ENCODE peak calls at places on chromosomes 12 and 14, in four cellular contexts. R, V, N and T are unnamed samples.

GRCh38 chr14:23306412-23307145 is at the start of gene BCL2L2:
- DNase-seq in R (peak), V (no peak), N (no peak), T (peak)

GRCh38 chr14:92503756-92504491 is 9.7 kb upstream of the RIN3 start:
- DNase-seq in R (peak), V (no peak), N (no peak), T (no peak)

GRCh38 chr14:55237999-55238680 is 33.1 kb upstream of the FBXO34 start:
- DNase-seq in R (peak), V (no peak), N (no peak), T (no peak)

GRCh38 chr14:94679941-94680340 is 67.8 kb downstream of the SERPINA3 start:
- DNase-seq in R (no peak), V (no peak), N (no peak), T (no peak)

GRCh38 chr14:99632410-99633035 is 12.4 kb upstream of the HHIPL1 start:
- DNase-seq in R (no peak), V (no peak), N (no peak), T (no peak)

GRCh38 chr14:98576463-98576862 is 695.5 kb downstream of the BCL11B start:
- DNase-seq in R (no peak), V (no peak), N (no peak), T (no peak)

GRCh38 chr14:104595116-104595675 is 9.4 kb downstream of the TMEM179 start:
- DNase-seq in R (no peak), V (no peak), N (no peak), T (no peak)

GRCh38 chr12:16857456-16857923 is 251.5 kb upstream of the LMO3 start:
- DNase-seq in R (no peak), V (no peak), N (no peak), T (no peak)

GRCh38 chr14:74620497-74620921 is 8.5 kb upstream of the LTBP2 start:
- DNase-seq in R (peak), V (peak), N (no peak), T (no peak)

GRCh38 chr12:122979001-122979907 is 1.2 kb upstream of the ARL6IP4 start:
- DNase-seq in R (no peak), V (no peak), N (no peak), T (no peak)

GRCh38 chr12:52564582-52564981 is 9.1 kb downstream of the KRT74 start:
- DNase-seq in R (no peak), V (no peak), N (no peak), T (no peak)

GRCh38 chr12:98354520-98354919 is 160.9 kb upstream of the TMPO start:
- DNase-seq in R (no peak), V (no peak), N (no peak), T (no peak)

GRCh38 chr12:4164591-4165558 is 108.7 kb upstream of the CCND2 start:
- DNase-seq in R (peak), V (peak), N (peak), T (peak)